ENCODE peak calls at places on chromosomes 4 and X, in seven cellular contexts. H, E, A, F, G, O and Y are unnamed samples. For H3K4me1, the result is how much of the 10 kb centered on the place peaks cover.

GRCh38 chrX:7972586-7972985 is 45.4 kb upstream of the PNPLA4 start:
- DNase-seq in H (no peak), E (no peak), A (no peak), F (no peak), G (no peak), O (no peak), Y (no peak)

GRCh38 chr4:140673729-140674128 is 82.5 kb downstream of the TBC1D9 start:
- DNase-seq in H (no peak), E (peak), A (no peak), F (no peak), G (peak), O (no peak), Y (no peak)

GRCh38 chr4:174626310-174627022 is 104.2 kb upstream of the HPGD start:
- DNase-seq in H (peak), E (no peak), A (no peak), F (no peak), G (no peak), O (no peak), Y (no peak)

GRCh38 chr4:57083107-57083506 is 27.1 kb downstream of the IGFBP7 start:
- DNase-seq in H (no peak), E (peak), A (no peak), F (no peak), G (no peak), O (no peak), Y (no peak)

GRCh38 chr4:52995341-52996030 is 133.4 kb downstream of the RASL11B start:
- DNase-seq in H (no peak), E (peak), A (no peak), F (no peak), G (no peak), O (no peak), Y (no peak)

GRCh38 chr4:83947811-83948210 is 411.9 kb downstream of the GPAT3 start:
- DNase-seq in H (no peak), E (peak), A (no peak), F (no peak), G (peak), O (no peak), Y (no peak)

GRCh38 chr4:143986173-143986572 is 33.0 kb downstream of the GYPB start:
- DNase-seq in H (no peak), E (no peak), A (no peak), F (no peak), G (peak), O (no peak), Y (no peak)

GRCh38 chr4:127400736-127401346 is 231.9 kb upstream of the INTU start:
- DNase-seq in H (peak), E (peak), A (peak), F (peak), G (peak), O (peak), Y (no peak)

GRCh38 chr4:109296545-109296944 is 5.9 kb downstream of the COL25A1 start:
- DNase-seq in H (no peak), E (no peak), A (no peak), F (no peak), G (no peak), O (no peak), Y (no peak)

DNA sequence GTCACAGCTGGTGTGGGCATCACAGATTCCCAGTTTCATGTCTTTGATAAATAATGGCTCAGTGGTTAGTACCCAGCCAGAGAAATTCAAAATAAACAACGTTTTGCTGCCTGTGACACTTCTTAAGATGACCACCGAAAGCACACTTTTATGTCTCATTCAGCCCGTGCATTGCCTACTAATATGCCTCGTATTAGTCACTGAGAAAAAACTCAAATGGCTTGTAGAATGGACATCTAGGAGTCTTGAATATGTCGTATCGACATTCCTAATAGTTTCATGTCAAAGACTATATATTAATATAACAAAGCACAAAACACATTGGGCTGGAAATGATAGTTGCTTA is 103.9 kb upstream of the FAT1 start:
- DNase-seq in H (no peak), E (peak), A (no peak), F (no peak), G (no peak), O (no peak), Y (no peak)
- H3K4me1 ChIP-seq in H (under half), E (under half), A (under half), F (under half), G (under half), O (under half), Y (under half)

GRCh38 chr4:102505708-102506107 is 4.5 kb downstream of the NFKB1 start:
- DNase-seq in H (no peak), E (no peak), A (no peak), F (no peak), G (no peak), O (no peak), Y (no peak)
- H3K4me1 ChIP-seq in H (under half), E (under half), A (under half), F (under half), G (under half), O (under half), Y (under half)

GRCh38 chr4:121200795-121201472 is 36.8 kb upstream of the TNIP3 start:
- DNase-seq in H (no peak), E (no peak), A (no peak), F (no peak), G (no peak), O (no peak), Y (no peak)
- H3K4me1 ChIP-seq in H (under half), E (under half), A (under half), F (under half), G (under half), O (under half), Y (under half)

DNA sequence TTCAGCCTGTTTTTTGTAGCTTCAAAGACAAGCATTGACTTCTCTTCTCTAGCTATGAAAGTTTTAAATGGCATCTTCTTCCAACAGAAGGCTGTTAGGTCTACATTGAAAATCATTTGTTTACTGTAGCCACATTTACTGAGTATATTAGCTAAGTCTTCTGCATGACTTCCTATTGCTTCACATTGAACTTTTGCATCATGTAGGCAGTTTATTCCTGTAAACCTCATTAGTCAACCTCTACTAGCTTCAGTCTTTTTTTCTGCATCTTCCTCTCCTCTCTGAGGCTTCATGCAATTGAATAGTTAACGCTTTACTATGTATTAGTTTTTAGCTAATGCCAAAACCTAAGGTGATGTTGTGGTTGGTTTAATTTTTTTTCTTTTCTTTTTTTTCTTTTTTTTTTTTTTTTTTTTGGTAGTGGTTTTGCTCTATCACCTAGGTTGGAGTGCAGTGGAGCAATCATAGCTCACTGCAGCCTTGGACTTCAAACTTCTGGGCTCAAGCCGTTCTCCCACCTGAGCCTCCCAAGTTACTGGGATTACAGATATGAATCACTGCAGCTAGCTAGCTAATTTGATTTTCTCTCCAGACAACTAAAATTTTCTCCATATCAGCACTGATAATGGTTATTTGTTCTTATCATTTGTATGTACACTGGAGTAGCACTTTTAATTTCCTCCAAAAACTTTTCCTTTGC is 3.4 kb downstream of the UGT2A3 start:
- DNase-seq in H (peak), E (no peak), A (no peak), F (no peak), G (no peak), O (no peak), Y (no peak)
- H3K4me1 ChIP-seq in H (under half), E (under half), A (under half), F (under half), G (under half), O (under half), Y (under half)

GRCh38 chr4:41287005-41287404 is 30.3 kb downstream of the UCHL1 start:
- DNase-seq in H (no peak), E (peak), A (no peak), F (no peak), G (no peak), O (no peak), Y (no peak)
- H3K4me1 ChIP-seq in H (under half), E (under half), A (under half), F (under half), G (under half), O (under half), Y (under half)

GRCh38 chr4:36323801-36324419 is 42.5 kb downstream of the DTHD1 start:
- DNase-seq in H (no peak), E (no peak), A (no peak), F (no peak), G (no peak), O (no peak), Y (no peak)
- H3K4me1 ChIP-seq in H (under half), E (under half), A (under half), F (under half), G (under half), O (under half), Y (under half)

GRCh38 chrX:124605518-124605917 is 259.2 kb downstream of the SH2D1A start:
- DNase-seq in H (no peak), E (no peak), A (no peak), F (no peak), G (no peak), O (no peak), Y (no peak)
- H3K4me1 ChIP-seq in H (under half), E (under half), A (under half), F (under half), G (under half), O (under half), Y (under half)